ENCODE peak calls at places on chromosomes 3 and 15, in nine cellular contexts. One of them, this sample, is unnamed.

GRCh38 chr3:114241259-114241658 is 3.9 kb upstream of the ZNF80 start:
- DNase-seq in T-cell: no peak
- DNase-seq in stimulated activated CD8-positive, alpha-beta memory T cell treated with anti-CD3 and anti-CD28 coated beads, Interleukin-15, amount 100 ng/mL, for 48 hours: no peak
- DNase-seq in left kidney: no peak
- DNase-seq in stimulated activated CD4-positive, alpha-beta T cell treated with anti-CD3 and anti-CD28 coated beads, TNF-alpha, amount 100 ng/mL, for 48 hours: no peak
- DNase-seq in activated CD8-positive, alpha-beta memory T cell treated with anti-CD3 and anti-CD28 coated beads for 4 hours: no peak
- DNase-seq in uterus: no peak
- DNase-seq in astrocyte of the spinal cord: no peak
- DNase-seq in GM12892: no peak
- DNase-seq in this sample: no peak

GRCh38 chr15:62941719-62942118 is 100.8 kb upstream of the TPM1 start:
- DNase-seq in T-cell: no peak
- DNase-seq in astrocyte of the spinal cord: peak
- DNase-seq in activated CD8-positive, alpha-beta memory T cell treated with anti-CD3 and anti-CD28 coated beads for 4 hours: no peak
- DNase-seq in stimulated activated CD8-positive, alpha-beta memory T cell treated with anti-CD3 and anti-CD28 coated beads, Interleukin-15, amount 100 ng/mL, for 48 hours: no peak
- DNase-seq in stimulated activated CD4-positive, alpha-beta T cell treated with anti-CD3 and anti-CD28 coated beads, TNF-alpha, amount 100 ng/mL, for 48 hours: no peak
- DNase-seq in GM12892: no peak
- DNase-seq in left kidney: no peak
- DNase-seq in uterus: no peak
- DNase-seq in this sample: no peak

GRCh38 chr3:66452247-66453040 is 48.4 kb downstream of the LRIG1 start:
- DNase-seq in stimulated activated CD4-positive, alpha-beta T cell treated with anti-CD3 and anti-CD28 coated beads, TNF-alpha, amount 100 ng/mL, for 48 hours: no peak
- DNase-seq in uterus: peak
- DNase-seq in left kidney: peak
- DNase-seq in activated CD8-positive, alpha-beta memory T cell treated with anti-CD3 and anti-CD28 coated beads for 4 hours: no peak
- DNase-seq in GM12892: no peak
- DNase-seq in T-cell: no peak
- DNase-seq in astrocyte of the spinal cord: no peak
- DNase-seq in stimulated activated CD8-positive, alpha-beta memory T cell treated with anti-CD3 and anti-CD28 coated beads, Interleukin-15, amount 100 ng/mL, for 48 hours: no peak
- DNase-seq in this sample: no peak

GRCh38 chr3:22372292-22372949 is 621.4 kb upstream of the ZNF385D start:
- DNase-seq in stimulated activated CD8-positive, alpha-beta memory T cell treated with anti-CD3 and anti-CD28 coated beads, Interleukin-15, amount 100 ng/mL, for 48 hours: no peak
- DNase-seq in stimulated activated CD4-positive, alpha-beta T cell treated with anti-CD3 and anti-CD28 coated beads, TNF-alpha, amount 100 ng/mL, for 48 hours: no peak
- DNase-seq in uterus: no peak
- DNase-seq in left kidney: peak
- DNase-seq in astrocyte of the spinal cord: no peak
- DNase-seq in T-cell: no peak
- DNase-seq in activated CD8-positive, alpha-beta memory T cell treated with anti-CD3 and anti-CD28 coated beads for 4 hours: no peak
- DNase-seq in GM12892: no peak
- DNase-seq in this sample: peak

GRCh38 chr3:143970773-143971366 is 753 bp upstream of the DIPK2A start:
- DNase-seq in GM12892: peak
- DNase-seq in left kidney: peak
- DNase-seq in stimulated activated CD4-positive, alpha-beta T cell treated with anti-CD3 and anti-CD28 coated beads, TNF-alpha, amount 100 ng/mL, for 48 hours: peak
- DNase-seq in astrocyte of the spinal cord: no peak
- DNase-seq in stimulated activated CD8-positive, alpha-beta memory T cell treated with anti-CD3 and anti-CD28 coated beads, Interleukin-15, amount 100 ng/mL, for 48 hours: peak
- DNase-seq in T-cell: peak
- DNase-seq in activated CD8-positive, alpha-beta memory T cell treated with anti-CD3 and anti-CD28 coated beads for 4 hours: peak
- DNase-seq in uterus: peak
- DNase-seq in this sample: peak

GRCh38 chr3:184339016-184339415 is 1.6 kb downstream of the FAM131A start:
- DNase-seq in T-cell: no peak
- DNase-seq in activated CD8-positive, alpha-beta memory T cell treated with anti-CD3 and anti-CD28 coated beads for 4 hours: no peak
- DNase-seq in GM12892: no peak
- DNase-seq in left kidney: peak
- DNase-seq in astrocyte of the spinal cord: no peak
- DNase-seq in stimulated activated CD4-positive, alpha-beta T cell treated with anti-CD3 and anti-CD28 coated beads, TNF-alpha, amount 100 ng/mL, for 48 hours: no peak
- DNase-seq in uterus: no peak
- DNase-seq in stimulated activated CD8-positive, alpha-beta memory T cell treated with anti-CD3 and anti-CD28 coated beads, Interleukin-15, amount 100 ng/mL, for 48 hours: no peak
- DNase-seq in this sample: no peak

GRCh38 chr3:197496746-197497125 is 59.0 kb downstream of the BDH1 start:
- DNase-seq in stimulated activated CD4-positive, alpha-beta T cell treated with anti-CD3 and anti-CD28 coated beads, TNF-alpha, amount 100 ng/mL, for 48 hours: no peak
- DNase-seq in GM12892: no peak
- DNase-seq in stimulated activated CD8-positive, alpha-beta memory T cell treated with anti-CD3 and anti-CD28 coated beads, Interleukin-15, amount 100 ng/mL, for 48 hours: no peak
- DNase-seq in T-cell: no peak
- DNase-seq in uterus: no peak
- DNase-seq in astrocyte of the spinal cord: no peak
- DNase-seq in left kidney: no peak
- DNase-seq in activated CD8-positive, alpha-beta memory T cell treated with anti-CD3 and anti-CD28 coated beads for 4 hours: no peak
- DNase-seq in this sample: no peak

GRCh38 chr3:155948476-155948875 is 78.0 kb downstream of the GMPS start:
- DNase-seq in stimulated activated CD8-positive, alpha-beta memory T cell treated with anti-CD3 and anti-CD28 coated beads, Interleukin-15, amount 100 ng/mL, for 48 hours: no peak
- DNase-seq in stimulated activated CD4-positive, alpha-beta T cell treated with anti-CD3 and anti-CD28 coated beads, TNF-alpha, amount 100 ng/mL, for 48 hours: no peak
- DNase-seq in T-cell: no peak
- DNase-seq in left kidney: no peak
- DNase-seq in uterus: no peak
- DNase-seq in activated CD8-positive, alpha-beta memory T cell treated with anti-CD3 and anti-CD28 coated beads for 4 hours: no peak
- DNase-seq in astrocyte of the spinal cord: no peak
- DNase-seq in GM12892: no peak
- DNase-seq in this sample: no peak

GRCh38 chr15:40906947-40907802 is 12.9 kb downstream of the VPS18 start:
- DNase-seq in GM12892: no peak
- DNase-seq in activated CD8-positive, alpha-beta memory T cell treated with anti-CD3 and anti-CD28 coated beads for 4 hours: no peak
- DNase-seq in T-cell: peak
- DNase-seq in astrocyte of the spinal cord: no peak
- DNase-seq in stimulated activated CD4-positive, alpha-beta T cell treated with anti-CD3 and anti-CD28 coated beads, TNF-alpha, amount 100 ng/mL, for 48 hours: no peak
- DNase-seq in uterus: no peak
- DNase-seq in stimulated activated CD8-positive, alpha-beta memory T cell treated with anti-CD3 and anti-CD28 coated beads, Interleukin-15, amount 100 ng/mL, for 48 hours: no peak
- DNase-seq in left kidney: peak
- DNase-seq in this sample: no peak

GRCh38 chr15:42151012-42151615 is 5.3 kb downstream of the PLA2G4F start:
- DNase-seq in left kidney: no peak
- DNase-seq in T-cell: no peak
- DNase-seq in activated CD8-positive, alpha-beta memory T cell treated with anti-CD3 and anti-CD28 coated beads for 4 hours: no peak
- DNase-seq in stimulated activated CD8-positive, alpha-beta memory T cell treated with anti-CD3 and anti-CD28 coated beads, Interleukin-15, amount 100 ng/mL, for 48 hours: no peak
- DNase-seq in GM12892: no peak
- DNase-seq in astrocyte of the spinal cord: no peak
- DNase-seq in uterus: no peak
- DNase-seq in stimulated activated CD4-positive, alpha-beta T cell treated with anti-CD3 and anti-CD28 coated beads, TNF-alpha, amount 100 ng/mL, for 48 hours: no peak
- DNase-seq in this sample: no peak

GRCh38 chr15:99014803-99015676 is 7.4 kb upstream of the PGPEP1L start:
- DNase-seq in stimulated activated CD4-positive, alpha-beta T cell treated with anti-CD3 and anti-CD28 coated beads, TNF-alpha, amount 100 ng/mL, for 48 hours: peak
- DNase-seq in GM12892: peak
- DNase-seq in left kidney: peak
- DNase-seq in astrocyte of the spinal cord: peak
- DNase-seq in activated CD8-positive, alpha-beta memory T cell treated with anti-CD3 and anti-CD28 coated beads for 4 hours: no peak
- DNase-seq in T-cell: peak
- DNase-seq in stimulated activated CD8-positive, alpha-beta memory T cell treated with anti-CD3 and anti-CD28 coated beads, Interleukin-15, amount 100 ng/mL, for 48 hours: peak
- DNase-seq in uterus: peak
- DNase-seq in this sample: peak

GRCh38 chr3:61979645-61980430 is 393.5 kb downstream of the FEZF2 start:
- DNase-seq in stimulated activated CD4-positive, alpha-beta T cell treated with anti-CD3 and anti-CD28 coated beads, TNF-alpha, amount 100 ng/mL, for 48 hours: no peak
- DNase-seq in uterus: no peak
- DNase-seq in stimulated activated CD8-positive, alpha-beta memory T cell treated with anti-CD3 and anti-CD28 coated beads, Interleukin-15, amount 100 ng/mL, for 48 hours: no peak
- DNase-seq in T-cell: no peak
- DNase-seq in left kidney: peak
- DNase-seq in activated CD8-positive, alpha-beta memory T cell treated with anti-CD3 and anti-CD28 coated beads for 4 hours: no peak
- DNase-seq in GM12892: no peak
- DNase-seq in astrocyte of the spinal cord: no peak
- DNase-seq in this sample: no peak

GRCh38 chr3:64998317-64998716 is 310.5 kb upstream of the ADAMTS9 start:
- DNase-seq in left kidney: no peak
- DNase-seq in stimulated activated CD4-positive, alpha-beta T cell treated with anti-CD3 and anti-CD28 coated beads, TNF-alpha, amount 100 ng/mL, for 48 hours: no peak
- DNase-seq in uterus: no peak
- DNase-seq in stimulated activated CD8-positive, alpha-beta memory T cell treated with anti-CD3 and anti-CD28 coated beads, Interleukin-15, amount 100 ng/mL, for 48 hours: no peak
- DNase-seq in GM12892: no peak
- DNase-seq in activated CD8-positive, alpha-beta memory T cell treated with anti-CD3 and anti-CD28 coated beads for 4 hours: no peak
- DNase-seq in astrocyte of the spinal cord: no peak
- DNase-seq in T-cell: no peak
- DNase-seq in this sample: no peak

GRCh38 chr15:34987982-34988873 is at the start of gene ZNF770:
- DNase-seq in left kidney: peak
- DNase-seq in stimulated activated CD8-positive, alpha-beta memory T cell treated with anti-CD3 and anti-CD28 coated beads, Interleukin-15, amount 100 ng/mL, for 48 hours: peak
- DNase-seq in T-cell: peak
- DNase-seq in activated CD8-positive, alpha-beta memory T cell treated with anti-CD3 and anti-CD28 coated beads for 4 hours: peak
- DNase-seq in GM12892: peak
- DNase-seq in astrocyte of the spinal cord: peak
- DNase-seq in stimulated activated CD4-positive, alpha-beta T cell treated with anti-CD3 and anti-CD28 coated beads, TNF-alpha, amount 100 ng/mL, for 48 hours: peak
- DNase-seq in uterus: peak
- DNase-seq in this sample: peak

GRCh38 chr3:115252679-115253078 is 105.6 kb upstream of the ZBTB20 start:
- DNase-seq in activated CD8-positive, alpha-beta memory T cell treated with anti-CD3 and anti-CD28 coated beads for 4 hours: no peak
- DNase-seq in stimulated activated CD8-positive, alpha-beta memory T cell treated with anti-CD3 and anti-CD28 coated beads, Interleukin-15, amount 100 ng/mL, for 48 hours: no peak
- DNase-seq in uterus: no peak
- DNase-seq in T-cell: no peak
- DNase-seq in stimulated activated CD4-positive, alpha-beta T cell treated with anti-CD3 and anti-CD28 coated beads, TNF-alpha, amount 100 ng/mL, for 48 hours: no peak
- DNase-seq in astrocyte of the spinal cord: no peak
- DNase-seq in GM12892: no peak
- DNase-seq in left kidney: no peak
- DNase-seq in this sample: no peak

GRCh38 chr3:152328841-152329240 is 60.1 kb downstream of the MBNL1 start:
- DNase-seq in left kidney: no peak
- DNase-seq in activated CD8-positive, alpha-beta memory T cell treated with anti-CD3 and anti-CD28 coated beads for 4 hours: no peak
- DNase-seq in stimulated activated CD8-positive, alpha-beta memory T cell treated with anti-CD3 and anti-CD28 coated beads, Interleukin-15, amount 100 ng/mL, for 48 hours: no peak
- DNase-seq in uterus: no peak
- DNase-seq in stimulated activated CD4-positive, alpha-beta T cell treated with anti-CD3 and anti-CD28 coated beads, TNF-alpha, amount 100 ng/mL, for 48 hours: no peak
- DNase-seq in T-cell: no peak
- DNase-seq in GM12892: no peak
- DNase-seq in astrocyte of the spinal cord: peak
- DNase-seq in this sample: no peak

GRCh38 chr15:29942144-29942543 is 119.9 kb upstream of the TJP1 start:
- DNase-seq in activated CD8-positive, alpha-beta memory T cell treated with anti-CD3 and anti-CD28 coated beads for 4 hours: no peak
- DNase-seq in T-cell: no peak
- DNase-seq in astrocyte of the spinal cord: no peak
- DNase-seq in GM12892: no peak
- DNase-seq in stimulated activated CD4-positive, alpha-beta T cell treated with anti-CD3 and anti-CD28 coated beads, TNF-alpha, amount 100 ng/mL, for 48 hours: no peak
- DNase-seq in left kidney: peak
- DNase-seq in uterus: no peak
- DNase-seq in stimulated activated CD8-positive, alpha-beta memory T cell treated with anti-CD3 and anti-CD28 coated beads, Interleukin-15, amount 100 ng/mL, for 48 hours: no peak
- DNase-seq in this sample: no peak

GRCh38 chr15:39367591-39367990 is 213.3 kb upstream of the THBS1 start:
- DNase-seq in stimulated activated CD8-positive, alpha-beta memory T cell treated with anti-CD3 and anti-CD28 coated beads, Interleukin-15, amount 100 ng/mL, for 48 hours: no peak
- DNase-seq in astrocyte of the spinal cord: no peak
- DNase-seq in left kidney: no peak
- DNase-seq in activated CD8-positive, alpha-beta memory T cell treated with anti-CD3 and anti-CD28 coated beads for 4 hours: no peak
- DNase-seq in GM12892: no peak
- DNase-seq in uterus: no peak
- DNase-seq in T-cell: no peak
- DNase-seq in stimulated activated CD4-positive, alpha-beta T cell treated with anti-CD3 and anti-CD28 coated beads, TNF-alpha, amount 100 ng/mL, for 48 hours: no peak
- DNase-seq in this sample: no peak